ENCODE peak calls at places on chromosomes 3 and 15, in ten cellular contexts. P, H, A, W, C, X, E, G, J and I are unnamed samples.

GRCh38 chr15:86915811-86916331 is 836.2 kb downstream of the AGBL1 start:
- DNase-seq in P (peak), H (no peak), A (no peak), W (no peak), C (peak), X (peak), E (no peak), G (peak), J (peak), I (peak)

GRCh38 chr3:11718582-11719405 is 75.1 kb upstream of the VGLL4 start:
- DNase-seq in P (peak), H (peak), A (peak), W (no peak), C (peak), X (no peak), E (peak), G (no peak), J (peak), I (peak)

GRCh38 chr3:193844472-193844871 is 251.5 kb downstream of the OPA1 start:
- DNase-seq in P (no peak), H (no peak), A (no peak), W (no peak), C (no peak), X (no peak), E (no peak), G (no peak), J (no peak), I (no peak)

GRCh38 chr15:82081904-82082810 is 36.3 kb upstream of the MEX3B start:
- DNase-seq in P (peak), H (no peak), A (no peak), W (no peak), C (peak), X (peak), E (no peak), G (peak), J (peak), I (peak)

GRCh38 chr15:50135123-50135541 is 16.1 kb upstream of the ATP8B4 start:
- DNase-seq in P (no peak), H (no peak), A (no peak), W (no peak), C (no peak), X (no peak), E (no peak), G (no peak), J (no peak), I (peak)

GRCh38 chr15:30008156-30008555 is 74.6 kb upstream of the GOLGA8J start:
- DNase-seq in P (no peak), H (no peak), A (no peak), W (no peak), C (no peak), X (no peak), E (no peak), G (no peak), J (no peak), I (no peak)

GRCh38 chr3:82088749-82089148 is 327.3 kb upstream of the GBE1 start:
- DNase-seq in P (no peak), H (no peak), A (no peak), W (no peak), C (no peak), X (no peak), E (no peak), G (no peak), J (no peak), I (no peak)

GRCh38 chr3:55013145-55013544 is 85.3 kb upstream of the LRTM1 start:
- DNase-seq in P (no peak), H (no peak), A (no peak), W (no peak), C (no peak), X (peak), E (no peak), G (no peak), J (peak), I (no peak)

GRCh38 chr3:43505351-43505750 is 116.5 kb downstream of the ANO10 start:
- DNase-seq in P (no peak), H (no peak), A (no peak), W (no peak), C (no peak), X (peak), E (no peak), G (no peak), J (no peak), I (no peak)

GRCh38 chr3:124360140-124360539 is 368.2 kb upstream of the ROPN1 start:
- DNase-seq in P (no peak), H (no peak), A (no peak), W (no peak), C (no peak), X (no peak), E (no peak), G (no peak), J (no peak), I (no peak)

GRCh38 chr3:56799251-56799882 is 2.4 kb downstream of the ARHGEF3 start:
- DNase-seq in P (no peak), H (no peak), A (no peak), W (no peak), C (no peak), X (no peak), E (no peak), G (no peak), J (peak), I (peak)

GRCh38 chr3:146532406-146532805 is 12.0 kb downstream of the PLSCR1 start:
- DNase-seq in P (no peak), H (no peak), A (no peak), W (no peak), C (no peak), X (no peak), E (no peak), G (no peak), J (no peak), I (no peak)

GRCh38 chr3:150912501-150912900 is 7.3 kb upstream of the MINDY4B start:
- DNase-seq in P (no peak), H (no peak), A (no peak), W (no peak), C (no peak), X (no peak), E (no peak), G (no peak), J (no peak), I (no peak)

GRCh38 chr3:182384182-182384581 is 409.1 kb upstream of the ATP11B start:
- DNase-seq in P (no peak), H (no peak), A (no peak), W (no peak), C (no peak), X (peak), E (no peak), G (no peak), J (no peak), I (no peak)

GRCh38 chr3:196202516-196202970 is 8.7 kb downstream of the ZDHHC19 start:
- DNase-seq in P (no peak), H (no peak), A (peak), W (peak), C (no peak), X (no peak), E (no peak), G (no peak), J (no peak), I (no peak)

GRCh38 chr3:11300970-11301369 is 28.8 kb downstream of the ATG7 start:
- DNase-seq in P (no peak), H (no peak), A (no peak), W (no peak), C (no peak), X (no peak), E (no peak), G (no peak), J (no peak), I (no peak)

GRCh38 chr3:14391033-14391432 is 11.4 kb upstream of the SLC6A6 start:
- DNase-seq in P (no peak), H (no peak), A (no peak), W (peak), C (no peak), X (peak), E (no peak), G (no peak), J (no peak), I (no peak)

GRCh38 chr15:98758224-98758623 is 109.9 kb downstream of the IGF1R start:
- DNase-seq in P (no peak), H (no peak), A (no peak), W (no peak), C (no peak), X (no peak), E (no peak), G (no peak), J (no peak), I (no peak)

GRCh38 chr3:169512991-169513390 is 150.5 kb downstream of the MECOM start:
- DNase-seq in P (no peak), H (no peak), A (no peak), W (no peak), C (no peak), X (peak), E (no peak), G (no peak), J (no peak), I (no peak)

GRCh38 chr15:24772709-24773373 is 97.3 kb downstream of the NPAP1 start:
- DNase-seq in P (peak), H (peak), A (peak), W (no peak), C (peak), X (peak), E (peak), G (peak), J (peak), I (peak)

GRCh38 chr3:188348445-188349244 is 194.7 kb downstream of the LPP start:
- DNase-seq in P (no peak), H (no peak), A (no peak), W (no peak), C (no peak), X (peak), E (no peak), G (peak), J (peak), I (peak)

GRCh38 chr15:92095691-92096090 is 242.2 kb downstream of the SLCO3A1 start:
- DNase-seq in P (no peak), H (no peak), A (no peak), W (no peak), C (no peak), X (no peak), E (no peak), G (no peak), J (no peak), I (no peak)

GRCh38 chr15:74920472-74920871 is 13.8 kb upstream of the FAM219B start:
- DNase-seq in P (no peak), H (no peak), A (no peak), W (no peak), C (no peak), X (no peak), E (no peak), G (no peak), J (no peak), I (no peak)